ENCODE peak calls at places on chromosome 7, in ten cellular contexts. I is AG09319; R is fibroblast of the aortic adventitia; D is stimulated activated CD4-positive, alpha-beta T cell treated with anti-CD3 and anti-CD28 coated beads, Interleukin-2, amount 100 ng/mL, for 48 hours; L is NCI-H1092 treated with DMSO at 0.1 percent for 48 hours; U is OCI-LY7; H is AG10803; V is T-helper 1 cell; J is cardiac fibroblast; C is astrocyte of the spinal cord. Q is an unnamed sample.
A peak's percentile ranks its signal among the peaks of the same experiment; 100 is the strongest.

GRCh38 chr7:128217030-128217805 is 23.9 kb upstream of the LEP start:
- DNase-seq in I (no peak), R (peak; percentile 70), D (no peak), L (no peak), U (no peak), H (peak; percentile 94), V (no peak), J (peak; percentile 96), C (peak; percentile 57), Q (peak; percentile 70)

GRCh38 chr7:157638563-157638962 is 301.8 kb downstream of the DNAJB6 start:
- DNase-seq in I (no peak), R (no peak), D (no peak), L (no peak), U (no peak), H (no peak), V (no peak), J (no peak), C (no peak), Q (no peak)

GRCh38 chr7:81013036-81013435 is 94.2 kb upstream of the SEMA3C start:
- DNase-seq in I (no peak), R (peak; percentile 73), D (no peak), L (no peak), U (no peak), H (peak; percentile 80), V (no peak), J (peak; percentile 89), C (peak; percentile 66), Q (peak; percentile 69)

GRCh38 chr7:22113041-22113440 is 167.3 kb upstream of the CDCA7L start:
- DNase-seq in I (no peak), R (no peak), D (no peak), L (no peak), U (no peak), H (no peak), V (no peak), J (no peak), C (no peak), Q (no peak)

GRCh38 chr7:16754869-16755317 is 1.3 kb downstream of the TSPAN13 start:
- DNase-seq in I (no peak), R (no peak), D (no peak), L (no peak), U (no peak), H (no peak), V (no peak), J (no peak), C (no peak), Q (no peak)

GRCh38 chr7:27134392-27134791 is 3.8 kb upstream of the HOXA4 start:
- DNase-seq in I (no peak), R (peak; percentile 89), D (no peak), L (no peak), U (no peak), H (peak; percentile 96), V (no peak), J (peak; percentile 52), C (peak; percentile 97), Q (peak; percentile 97)

GRCh38 chr7:44215531-44215930 is 14.8 kb downstream of the YKT6 start:
- DNase-seq in I (no peak), R (no peak), D (no peak), L (peak; percentile 34), U (no peak), H (no peak), V (no peak), J (no peak), C (no peak), Q (no peak)

GRCh38 chr7:138195207-138195606 is 118.9 kb downstream of the AKR1D1 start:
- DNase-seq in I (no peak), R (no peak), D (no peak), L (no peak), U (no peak), H (no peak), V (no peak), J (no peak), C (no peak), Q (no peak)

GRCh38 chr7:127514499-127514898 is 70.9 kb downstream of the GCC1 start:
- DNase-seq in I (no peak), R (peak; percentile 54), D (no peak), L (peak; percentile 67), U (peak; percentile 38), H (peak; percentile 53), V (no peak), J (peak; percentile 66), C (peak; percentile 28), Q (peak; percentile 33)

GRCh38 chr7:95632609-95633008 is 36.3 kb upstream of the PDK4 start:
- DNase-seq in I (no peak), R (peak; percentile 40), D (no peak), L (no peak), U (no peak), H (peak; percentile 53), V (no peak), J (peak; percentile 78), C (peak; percentile 59), Q (peak; percentile 97)

GRCh38 chr7:134724606-134725005 is 54.8 kb upstream of the CALD1 start:
- DNase-seq in I (no peak), R (peak; percentile 73), D (no peak), L (no peak), U (peak; percentile 19), H (peak; percentile 62), V (no peak), J (peak; percentile 82), C (peak; percentile 41), Q (no peak)

GRCh38 chr7:100275120-100275519 is 32.4 kb upstream of the SPDYE3 start:
- DNase-seq in I (no peak), R (no peak), D (no peak), L (no peak), U (no peak), H (no peak), V (no peak), J (no peak), C (no peak), Q (no peak)

Q was measured in stromal cell of bone marrow.